ENCODE peak calls at places on chromosome 7, in six cellular contexts. U is G401, T is left colon, C is HS-27A, J is GM03348, N is nephron progenitor cell. I is an unnamed sample.

GRCh38 chr7:6338551-6339274 is 66.3 kb upstream of the CYTH3 start:
- DNase-seq in U (peak; percentile 64), T (no peak), C (no peak), J (no peak), N (no peak), I (no peak)

GRCh38 chr7:73978681-73979563 is 49.1 kb upstream of the ELN start:
- DNase-seq in U (peak; percentile 8), T (peak; percentile 94), C (no peak), J (peak; percentile 78), N (peak; percentile 51), I (no peak)

GRCh38 chr7:375491-375821 is 85.5 kb downstream of the FOXL3 start:
- DNase-seq in U (no peak), T (peak; percentile 23), C (no peak), J (no peak), N (no peak), I (no peak)

GRCh38 chr7:150820148-150820547 is 19.6 kb downstream of the TMEM176A start:
- DNase-seq in U (no peak), T (no peak), C (no peak), J (no peak), N (no peak), I (no peak)

GRCh38 chr7:142811154-142811737 is 40.5 kb downstream of the PRSS2 start:
- DNase-seq in U (peak; percentile 74), T (no peak), C (no peak), J (peak; percentile 67), N (peak; percentile 24), I (no peak)

GRCh38 chr7:155800301-155800700 is 12.0 kb downstream of the SHH start:
- DNase-seq in U (no peak), T (no peak), C (no peak), J (no peak), N (no peak), I (no peak)

GRCh38 chr7:90611115-90611514 is 15.0 kb downstream of the CDK14 start:
- DNase-seq in U (no peak), T (no peak), C (no peak), J (no peak), N (no peak), I (no peak)

GRCh38 chr7:111115966-111116365 is 25.0 kb downstream of the LRRN3 start:
- DNase-seq in U (no peak), T (no peak), C (no peak), J (no peak), N (no peak), I (no peak)

GRCh38 chr7:130486114-130486962 is 5.5 kb upstream of the MEST start:
- DNase-seq in U (peak; percentile 73), T (peak; percentile 86), C (no peak), J (no peak), N (peak; percentile 69), I (no peak)

GRCh38 chr7:97006146-97006950 is 995 bp downstream of the DLX6 start:
- DNase-seq in U (peak; percentile 5), T (no peak), C (no peak), J (peak; percentile 63), N (peak; percentile 74), I (no peak)

GRCh38 chr7:45215611-45216062 is 58.0 kb downstream of the RAMP3 start:
- DNase-seq in U (peak; percentile 55), T (no peak), C (no peak), J (no peak), N (no peak), I (peak; percentile 46)

GRCh38 chr7:44793919-44794715 is 2.4 kb upstream of the PPIA start:
- DNase-seq in U (no peak), T (no peak), C (no peak), J (no peak), N (no peak), I (no peak)

GRCh38 chr7:139431459-139431858 is 52.0 kb downstream of the KLRG2 start:
- DNase-seq in U (no peak), T (no peak), C (no peak), J (no peak), N (no peak), I (no peak)

GRCh38 chr7:135645296-135645904 is 16.9 kb upstream of the STMP1 start:
- DNase-seq in U (peak; percentile 43), T (no peak), C (no peak), J (peak; percentile 68), N (no peak), I (no peak)

GRCh38 chr7:47941136-47941844 is 7.0 kb downstream of the PKD1L1 start:
- DNase-seq in U (no peak), T (no peak), C (peak; percentile 59), J (peak; percentile 88), N (no peak), I (peak; percentile 80)

GRCh38 chr7:4791738-4792536 is 16.5 kb downstream of the AP5Z1 start:
- DNase-seq in U (no peak), T (no peak), C (no peak), J (peak; percentile 85), N (peak; percentile 89), I (no peak)

GRCh38 chr7:30166155-30166840 is 31.5 kb downstream of the MTURN start:
- DNase-seq in U (no peak), T (no peak), C (no peak), J (no peak), N (no peak), I (no peak)

GRCh38 chr7:131083781-131084180 is 243.9 kb upstream of the MKLN1 start:
- DNase-seq in U (no peak), T (no peak), C (no peak), J (no peak), N (no peak), I (no peak)

GRCh38 chr7:83751217-83751616 is 102.3 kb upstream of the SEMA3E start:
- DNase-seq in U (no peak), T (no peak), C (peak; percentile 1), J (no peak), N (no peak), I (no peak)

GRCh38 chr7:91041901-91042457 is 222.3 kb upstream of the FZD1 start:
- DNase-seq in U (no peak), T (no peak), C (no peak), J (no peak), N (no peak), I (no peak)

GRCh38 chr7:44281811-44282600 is 43.4 kb downstream of the CAMK2B start:
- DNase-seq in U (no peak), T (peak; percentile 14), C (no peak), J (no peak), N (peak; percentile 4), I (peak; percentile 49)

GRCh38 chr7:120089968-120090367 is 183.0 kb upstream of the KCND2 start:
- DNase-seq in U (no peak), T (no peak), C (no peak), J (no peak), N (no peak), I (no peak)

GRCh38 chr7:2934211-2934731 is 90.2 kb upstream of the GNA12 start:
- DNase-seq in U (no peak), T (peak; percentile 7), C (no peak), J (peak; percentile 52), N (no peak), I (no peak)

GRCh38 chr7:141362580-141363435 is 188.4 kb upstream of the AGK start:
- DNase-seq in U (no peak), T (no peak), C (peak; percentile 81), J (peak; percentile 63), N (no peak), I (no peak)

GRCh38 chr7:76352193-76352592 is 6.6 kb downstream of the YWHAG start:
- DNase-seq in U (no peak), T (no peak), C (no peak), J (peak; percentile 39), N (no peak), I (no peak)

GRCh38 chr7:121985476-121985875 is 112.5 kb downstream of the PTPRZ1 start:
- DNase-seq in U (no peak), T (no peak), C (no peak), J (no peak), N (no peak), I (no peak)

GRCh38 chr7:11404355-11404754 is 427.6 kb downstream of the THSD7A start:
- DNase-seq in U (no peak), T (no peak), C (no peak), J (no peak), N (no peak), I (no peak)

GRCh38 chr7:768881-769504 is 41.9 kb upstream of the PRKAR1B start:
- DNase-seq in U (peak; percentile 87), T (no peak), C (no peak), J (no peak), N (peak; percentile 49), I (peak; percentile 73)

GRCh38 chr7:35723011-35723410 is 28.1 kb upstream of the HERPUD2 start:
- DNase-seq in U (no peak), T (no peak), C (no peak), J (no peak), N (no peak), I (no peak)

GRCh38 chr7:2759736-2760097 is 71.7 kb downstream of the AMZ1 start:
- DNase-seq in U (peak; percentile 58), T (no peak), C (no peak), J (no peak), N (no peak), I (no peak)

GRCh38 chr7:69467826-69468225 is 130.4 kb upstream of the AUTS2 start:
- DNase-seq in U (no peak), T (no peak), C (no peak), J (no peak), N (no peak), I (no peak)

GRCh38 chr7:954330-955238 is at the start of gene ADAP1:
- DNase-seq in U (no peak), T (no peak), C (no peak), J (peak; percentile 73), N (peak; percentile 76), I (no peak)

GRCh38 chr7:98933321-98933720 is 55.0 kb downstream of the TRRAP start:
- DNase-seq in U (peak; percentile 37), T (no peak), C (no peak), J (no peak), N (no peak), I (no peak)

I was measured in right atrium auricular region.